ENCODE peak calls at places on chromosomes 11 and 22, in eight cellular contexts. D is A549, Z is heart left ventricle, K is foreskin keratinocyte, I is AG04450, R is neural progenitor cell, O is upper lobe of right lung, Q is fibroblast of lung. U is an unnamed sample.

GRCh38 chr11:14764899-14765527 is 121.4 kb downstream of the PDE3B start:
- DNase-seq in D (no peak), Z (no peak), K (peak; percentile 71), I (no peak), R (no peak), O (no peak), Q (peak; percentile 28), U (no peak)

GRCh38 chr11:21810650-21811049 is 382.2 kb upstream of the ANO5 start:
- DNase-seq in D (peak; percentile 6), Z (no peak), K (peak; percentile 15), I (no peak), R (no peak), O (no peak), Q (no peak), U (no peak)

GRCh38 chr11:118014022-118014421 is 27.8 kb downstream of the IL10RA start:
- DNase-seq in D (no peak), Z (no peak), K (no peak), I (no peak), R (no peak), O (no peak), Q (no peak), U (no peak)

GRCh38 chr11:127496165-127496564 is 495.6 kb upstream of the KIRREL3 start:
- DNase-seq in D (no peak), Z (no peak), K (no peak), I (no peak), R (no peak), O (no peak), Q (no peak), U (no peak)

GRCh38 chr11:130212431-130212961 is 52.9 kb downstream of the ST14 start:
- DNase-seq in D (no peak), Z (no peak), K (no peak), I (no peak), R (no peak), O (peak; percentile 55), Q (no peak), U (peak; percentile 55)

GRCh38 chr11:14361951-14362350 is 3.0 kb upstream of the RRAS2 start:
- DNase-seq in D (no peak), Z (no peak), K (no peak), I (no peak), R (no peak), O (no peak), Q (no peak), U (no peak)

GRCh38 chr11:134634897-134635831 is 223.1 kb upstream of the B3GAT1 start:
- DNase-seq in D (no peak), Z (no peak), K (no peak), I (no peak), R (peak; percentile 54), O (no peak), Q (no peak), U (peak; percentile 24)

GRCh38 chr22:47220752-47221151 is 458.3 kb downstream of the TBC1D22A start:
- DNase-seq in D (no peak), Z (no peak), K (no peak), I (no peak), R (no peak), O (no peak), Q (no peak), U (no peak)

GRCh38 chr11:80700386-80700785 is 1259.6 kb upstream of the TENM4 start:
- DNase-seq in D (no peak), Z (no peak), K (no peak), I (no peak), R (no peak), O (no peak), Q (no peak), U (no peak)

DNA sequence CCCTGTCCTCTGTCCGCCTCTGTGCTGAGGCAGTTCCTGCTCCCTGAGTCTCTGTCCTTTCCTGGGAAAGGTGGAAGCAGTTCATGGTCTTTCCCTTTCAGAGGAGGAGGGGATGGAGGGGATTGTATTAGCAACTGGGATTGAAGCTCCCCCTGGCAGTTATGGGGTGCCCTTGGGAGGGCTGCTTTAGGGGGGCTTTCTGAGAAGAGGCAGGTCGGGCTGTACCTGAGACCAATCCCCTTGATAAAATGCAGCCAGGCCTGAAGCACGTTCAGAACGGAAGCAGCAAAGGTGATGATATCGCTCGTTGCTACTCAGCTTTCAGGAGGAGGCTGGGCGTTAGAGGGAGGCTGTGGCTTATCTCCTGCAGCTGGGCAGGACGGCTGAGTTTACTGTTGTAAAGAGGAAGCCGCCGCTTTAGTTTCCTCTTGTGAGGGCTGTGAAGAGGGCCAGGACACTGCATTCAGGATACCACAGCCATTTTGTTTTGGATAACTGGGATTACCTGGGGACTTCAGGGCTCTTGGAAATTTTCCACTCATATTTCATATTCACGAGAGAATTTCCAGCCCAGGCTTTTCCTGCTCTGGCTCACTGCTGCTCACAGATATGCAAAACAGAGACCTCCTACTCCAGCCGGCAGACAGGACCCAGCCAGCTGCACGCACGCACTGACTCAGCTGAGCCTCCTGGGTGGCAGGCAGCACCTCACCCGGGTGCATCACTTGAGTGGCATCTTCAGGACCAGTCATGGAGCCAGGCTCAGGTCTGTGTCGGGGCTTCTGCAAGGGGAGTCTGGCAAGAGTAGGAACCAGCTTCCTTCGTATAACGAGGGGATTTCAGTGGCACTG is 798 bp downstream of the AMPD3 start:
- DNase-seq in D (peak; percentile 44), Z (peak; percentile 40), K (peak; percentile 82), I (peak; percentile 61), R (peak; percentile 74), O (no peak), Q (peak; percentile 59), U (peak; percentile 91)
- H3K27ac ChIP-seq in D (peak overlapping the region; percentile 84), Z (no peak overlapping the region), K (peak overlapping the region; percentile 98), I (peak overlapping the region; percentile 98), R (no peak overlapping the region), O (peak overlapping the region; percentile 68), Q (peak overlapping the region; percentile 82), U (peak overlapping the region; percentile 73)

GRCh38 chr11:46210856-46211255 is 66.6 kb upstream of the CREB3L1 start:
- DNase-seq in D (no peak), Z (no peak), K (no peak), I (no peak), R (no peak), O (no peak), Q (no peak), U (no peak)

GRCh38 chr11:46203746-46204145 is 73.7 kb upstream of the CREB3L1 start:
- DNase-seq in D (no peak), Z (no peak), K (no peak), I (no peak), R (no peak), O (no peak), Q (no peak), U (no peak)

GRCh38 chr11:46210133-46210636 is 67.3 kb upstream of the CREB3L1 start:
- DNase-seq in D (peak; percentile 37), Z (no peak), K (peak; percentile 50), I (peak; percentile 20), R (no peak), O (no peak), Q (peak; percentile 77), U (no peak)

GRCh38 chr11:46208803-46209202 is 68.7 kb upstream of the CREB3L1 start:
- DNase-seq in D (no peak), Z (no peak), K (no peak), I (no peak), R (no peak), O (no peak), Q (no peak), U (no peak)

DNA sequence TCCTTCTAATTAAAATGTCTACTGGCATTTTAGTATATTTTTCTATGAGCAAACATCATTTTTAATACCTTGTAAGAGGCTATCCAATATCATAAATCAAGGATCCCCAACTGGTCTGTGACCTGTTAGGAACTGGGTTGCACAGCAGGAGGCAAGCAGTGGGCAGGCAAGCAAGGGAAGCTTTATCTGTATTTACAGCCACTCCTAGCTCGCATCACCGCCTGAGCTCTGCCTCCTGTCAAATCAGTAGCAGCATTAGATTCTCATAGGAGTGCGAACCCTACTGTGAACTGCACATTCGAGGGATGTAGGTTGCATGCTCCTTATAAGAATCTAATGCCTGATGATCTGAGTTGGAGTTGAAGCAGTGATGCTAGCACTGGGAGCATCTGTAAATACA is 70.2 kb upstream of the CREB3L1 start:
- DNase-seq in D (no peak), Z (no peak), K (no peak), I (no peak), R (no peak), O (no peak), Q (no peak), U (no peak)
- TF ChIP-seq CTCF in D (no peak), Z (no peak), K (no peak), I (no peak), R (no peak), O (no peak), Q (no peak), U (no peak)

DNA sequence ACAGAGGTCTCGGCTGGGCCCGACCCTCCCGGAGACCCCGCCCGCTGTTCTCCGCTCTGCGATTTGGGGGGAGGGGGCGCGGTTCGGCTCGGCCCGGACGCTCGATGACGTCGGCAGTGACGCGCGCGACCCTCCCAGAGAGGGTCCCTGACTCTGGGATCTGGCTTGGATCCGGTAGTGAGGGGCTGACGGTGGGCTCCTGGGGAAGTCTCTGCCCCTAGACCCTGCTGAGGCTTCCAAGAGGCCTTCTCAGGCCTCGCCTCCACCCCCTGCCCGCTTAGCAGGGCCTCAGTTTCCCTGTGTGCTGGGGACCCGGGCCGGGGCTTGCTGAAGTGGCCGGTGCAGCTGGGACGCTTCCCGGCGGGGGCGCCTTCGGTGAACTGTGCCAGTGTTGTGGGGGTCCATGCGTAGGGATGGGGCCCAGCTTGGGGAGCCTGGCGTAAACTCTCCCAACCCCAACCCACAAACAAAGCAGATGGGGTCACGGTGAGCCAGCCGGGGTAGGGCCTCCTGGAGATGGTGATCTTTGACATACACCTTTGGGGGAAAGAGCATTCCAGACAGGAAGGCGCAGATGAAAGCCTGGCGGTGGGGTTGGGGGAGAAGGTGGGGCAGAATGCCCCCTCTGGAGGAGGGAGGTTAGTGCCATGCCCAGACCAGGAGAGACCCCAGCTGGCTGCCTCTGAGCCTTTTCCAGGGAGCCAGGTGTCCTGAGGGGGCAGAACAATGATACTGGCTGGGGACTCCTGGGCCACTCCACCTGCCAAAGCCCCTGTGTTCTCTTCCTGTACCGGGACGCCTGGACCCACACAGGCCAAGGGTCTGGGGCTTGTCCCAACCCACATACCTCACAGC is 1.0 kb downstream of the B4GALNT4 start:
- DNase-seq in D (no peak), Z (no peak), K (no peak), I (no peak), R (peak; percentile 82), O (peak; percentile 65), Q (no peak), U (no peak)
- H3K27ac ChIP-seq in D (peak overlapping the region; percentile 89), Z (no peak overlapping the region), K (no peak overlapping the region), I (no peak overlapping the region), R (peak overlapping the region; percentile 16), O (no peak overlapping the region), Q (no peak overlapping the region), U (no peak overlapping the region)

GRCh38 chr11:109425554-109425953 is 3.6 kb downstream of the C11orf87 start:
- DNase-seq in D (peak; percentile 7), Z (no peak), K (no peak), I (no peak), R (no peak), O (no peak), Q (no peak), U (no peak)

GRCh38 chr11:109423860-109424190 is 1.8 kb downstream of the C11orf87 start:
- DNase-seq in D (no peak), Z (no peak), K (no peak), I (no peak), R (no peak), O (no peak), Q (no peak), U (no peak)

GRCh38 chr11:109423114-109423859 is 1.3 kb downstream of the C11orf87 start:
- DNase-seq in D (no peak), Z (no peak), K (no peak), I (no peak), R (peak; percentile 54), O (peak; percentile 62), Q (peak; percentile 5), U (no peak)

GRCh38 chr11:109424893-109425292 is 2.9 kb downstream of the C11orf87 start:
- DNase-seq in D (no peak), Z (no peak), K (no peak), I (no peak), R (peak; percentile 83), O (peak; percentile 66), Q (no peak), U (no peak)

GRCh38 chr11:109426442-109426841 is 4.5 kb downstream of the C11orf87 start:
- DNase-seq in D (peak; percentile 2), Z (no peak), K (peak; percentile 56), I (no peak), R (peak; percentile 23), O (no peak), Q (no peak), U (no peak)
- TF ChIP-seq CTCF in D (no peak), Z (no peak), K (peak; percentile 62), I (peak; percentile 32), R (peak; percentile 47), O (no peak), Q (peak; percentile 7), U (no peak)

U was measured in Peyer's patch.